ENCODE peak calls at places on chromosomes 11 and 22, in four cellular contexts. P is NCI-H2081, T is fibroblast of the conjunctiva, W is Panc1. S is an unnamed sample.

GRCh38 chr11:106461839-106462545 is 384.5 kb downstream of the AASDHPPT start:
- DNase-seq in T (no peak), W (no peak), P (no peak), S (no peak)

GRCh38 chr22:43448048-43448447 is 36.2 kb downstream of the MPPED1 start:
- DNase-seq in T (no peak), W (no peak), P (no peak), S (no peak)

GRCh38 chr11:15730617-15731385 is 616.1 kb downstream of the INSC start:
- DNase-seq in T (no peak), P (no peak), W (no peak), S (no peak)

GRCh38 chr11:115541518-115541917 is 37.3 kb upstream of the CADM1 start:
- DNase-seq in T (no peak), P (no peak), W (no peak), S (no peak)

GRCh38 chr22:46436595-46437163 is 100.7 kb downstream of the CELSR1 start:
- DNase-seq in W (no peak), P (no peak), T (no peak), S (no peak)

GRCh38 chr11:120719348-120719747 is 207.8 kb downstream of the GRIK4 start:
- DNase-seq in P (no peak), W (no peak), T (no peak), S (no peak)

GRCh38 chr22:30398685-30399680 is 2.2 kb downstream of the SEC14L2 start:
- DNase-seq in W (no peak), P (no peak), T (no peak), S (no peak)

GRCh38 chr22:30004689-30005088 is 75.6 kb upstream of the HORMAD2 start:
- DNase-seq in W (no peak), P (no peak), T (no peak), S (no peak)

GRCh38 chr11:71500601-71501021 is 26.5 kb upstream of the KRTAP5-7 start:
- DNase-seq in P (no peak), W (no peak), T (no peak), S (peak; percentile 2)

GRCh38 chr11:1829039-1829820 is 5.6 kb upstream of the SYT8 start:
- DNase-seq in W (no peak), T (no peak), P (no peak), S (no peak)

GRCh38 chr11:125053167-125053566 is 9.9 kb upstream of the SLC37A2 start:
- DNase-seq in T (no peak), P (no peak), W (no peak), S (no peak)

GRCh38 chr11:128412847-128413791 is 174.2 kb downstream of the ETS1 start:
- DNase-seq in P (no peak), T (no peak), W (no peak), S (no peak)

GRCh38 chr11:72840780-72841179 is 26.6 kb downstream of the ATG16L2 start:
- DNase-seq in T (peak; percentile 89), W (no peak), P (no peak), S (no peak)

GRCh38 chr11:69431893-69432738 is 49.3 kb upstream of the LINC01488 start:
- DNase-seq in W (no peak), T (no peak), P (no peak), S (no peak)

GRCh38 chr22:37741312-37741795 is 44.5 kb downstream of the TRIOBP start:
- DNase-seq in W (no peak), T (peak; percentile 98), P (no peak), S (no peak)

GRCh38 chr11:120208012-120208441 is 2.8 kb upstream of the OAF start:
- DNase-seq in W (no peak), T (no peak), P (no peak), S (no peak)

GRCh38 chr11:111557425-111558111 is 17.0 kb downstream of the LAYN start:
- DNase-seq in T (peak; percentile 78), P (no peak), W (peak; percentile 66), S (no peak)

GRCh38 chr11:69423181-69423580 is 58.3 kb upstream of the LINC01488 start:
- DNase-seq in T (no peak), P (no peak), W (no peak), S (no peak)

GRCh38 chr22:42972592-42973535 is 42.1 kb downstream of the PACSIN2 start:
- DNase-seq in P (no peak), W (no peak), T (no peak), S (no peak)

GRCh38 chr11:14454861-14455632 is 44.6 kb downstream of the COPB1 start:
- DNase-seq in W (peak; percentile 28), T (peak; percentile 21), P (peak; percentile 2), S (no peak)

GRCh38 chr11:7204778-7205177 is 46.9 kb upstream of the SYT9 start:
- DNase-seq in W (no peak), T (no peak), P (no peak), S (no peak)